ENCODE peak calls at places on chromosomes 12 and 14, in nine cellular contexts. One of them, this sample, is unnamed.

GRCh38 chr12:111747333-111747732 is 19.4 kb upstream of the ALDH2 start:
- DNase-seq in pancreas: no peak
- DNase-seq in stimulated activated naive CD4-positive, alpha-beta T cell treated with Interleukin-2 at 50 U/mL for 16 hours: no peak
- DNase-seq in NCI-H1694 treated with DMSO at 0.1 percent for 48 hours: no peak
- DNase-seq in stimulated activated CD8-positive, alpha-beta memory T cell treated with anti-CD3 and anti-CD28 coated beads, Interleukin-2, amount 100 ng/mL, for 1 hour: no peak
- DNase-seq in Caki2: no peak
- DNase-seq in left ventricle myocardium inferior: no peak
- DNase-seq in tibial artery: no peak
- DNase-seq in cardiac muscle cell: no peak
- DNase-seq in this sample: no peak

GRCh38 chr14:77145975-77146740 is 4.6 kb upstream of the ZDHHC22 start:
- DNase-seq in pancreas: no peak
- DNase-seq in stimulated activated naive CD4-positive, alpha-beta T cell treated with Interleukin-2 at 50 U/mL for 16 hours: no peak
- DNase-seq in NCI-H1694 treated with DMSO at 0.1 percent for 48 hours: no peak
- DNase-seq in stimulated activated CD8-positive, alpha-beta memory T cell treated with anti-CD3 and anti-CD28 coated beads, Interleukin-2, amount 100 ng/mL, for 1 hour: no peak
- DNase-seq in Caki2: no peak
- DNase-seq in left ventricle myocardium inferior: no peak
- DNase-seq in tibial artery: no peak
- DNase-seq in cardiac muscle cell: no peak
- DNase-seq in this sample: no peak

GRCh38 chr14:24307575-24308341 is at the start of gene CIDEB:
- DNase-seq in pancreas: no peak
- DNase-seq in stimulated activated naive CD4-positive, alpha-beta T cell treated with Interleukin-2 at 50 U/mL for 16 hours: peak
- DNase-seq in NCI-H1694 treated with DMSO at 0.1 percent for 48 hours: peak
- DNase-seq in stimulated activated CD8-positive, alpha-beta memory T cell treated with anti-CD3 and anti-CD28 coated beads, Interleukin-2, amount 100 ng/mL, for 1 hour: peak
- DNase-seq in Caki2: peak
- DNase-seq in left ventricle myocardium inferior: peak
- DNase-seq in tibial artery: peak
- DNase-seq in cardiac muscle cell: peak
- DNase-seq in this sample: peak

GRCh38 chr12:107586256-107586970 is 99.2 kb upstream of the PWP1 start:
- DNase-seq in pancreas: no peak
- DNase-seq in stimulated activated naive CD4-positive, alpha-beta T cell treated with Interleukin-2 at 50 U/mL for 16 hours: no peak
- DNase-seq in NCI-H1694 treated with DMSO at 0.1 percent for 48 hours: no peak
- DNase-seq in stimulated activated CD8-positive, alpha-beta memory T cell treated with anti-CD3 and anti-CD28 coated beads, Interleukin-2, amount 100 ng/mL, for 1 hour: no peak
- DNase-seq in Caki2: no peak
- DNase-seq in left ventricle myocardium inferior: no peak
- DNase-seq in tibial artery: no peak
- DNase-seq in cardiac muscle cell: no peak
- DNase-seq in this sample: no peak

GRCh38 chr12:125755512-125755911 is 690.3 kb downstream of the AACS start:
- DNase-seq in pancreas: no peak
- DNase-seq in stimulated activated naive CD4-positive, alpha-beta T cell treated with Interleukin-2 at 50 U/mL for 16 hours: no peak
- DNase-seq in NCI-H1694 treated with DMSO at 0.1 percent for 48 hours: no peak
- DNase-seq in stimulated activated CD8-positive, alpha-beta memory T cell treated with anti-CD3 and anti-CD28 coated beads, Interleukin-2, amount 100 ng/mL, for 1 hour: no peak
- DNase-seq in Caki2: no peak
- DNase-seq in left ventricle myocardium inferior: no peak
- DNase-seq in tibial artery: no peak
- DNase-seq in cardiac muscle cell: no peak
- DNase-seq in this sample: no peak

GRCh38 chr12:67647547-67648305 is 819 bp upstream of the DYRK2 start:
- DNase-seq in pancreas: peak
- DNase-seq in stimulated activated naive CD4-positive, alpha-beta T cell treated with Interleukin-2 at 50 U/mL for 16 hours: no peak
- DNase-seq in NCI-H1694 treated with DMSO at 0.1 percent for 48 hours: peak
- DNase-seq in stimulated activated CD8-positive, alpha-beta memory T cell treated with anti-CD3 and anti-CD28 coated beads, Interleukin-2, amount 100 ng/mL, for 1 hour: no peak
- DNase-seq in Caki2: peak
- DNase-seq in left ventricle myocardium inferior: peak
- DNase-seq in tibial artery: peak
- DNase-seq in cardiac muscle cell: peak
- DNase-seq in this sample: peak

GRCh38 chr12:75585309-75585708 is 73.9 kb upstream of the KRR1 start:
- DNase-seq in pancreas: no peak
- DNase-seq in stimulated activated naive CD4-positive, alpha-beta T cell treated with Interleukin-2 at 50 U/mL for 16 hours: no peak
- DNase-seq in NCI-H1694 treated with DMSO at 0.1 percent for 48 hours: no peak
- DNase-seq in stimulated activated CD8-positive, alpha-beta memory T cell treated with anti-CD3 and anti-CD28 coated beads, Interleukin-2, amount 100 ng/mL, for 1 hour: no peak
- DNase-seq in Caki2: peak
- DNase-seq in left ventricle myocardium inferior: no peak
- DNase-seq in tibial artery: no peak
- DNase-seq in cardiac muscle cell: peak
- DNase-seq in this sample: no peak

GRCh38 chr12:3313066-3313465 is 177.9 kb upstream of the PRMT8 start:
- DNase-seq in pancreas: no peak
- DNase-seq in stimulated activated naive CD4-positive, alpha-beta T cell treated with Interleukin-2 at 50 U/mL for 16 hours: no peak
- DNase-seq in NCI-H1694 treated with DMSO at 0.1 percent for 48 hours: no peak
- DNase-seq in stimulated activated CD8-positive, alpha-beta memory T cell treated with anti-CD3 and anti-CD28 coated beads, Interleukin-2, amount 100 ng/mL, for 1 hour: no peak
- DNase-seq in Caki2: peak
- DNase-seq in left ventricle myocardium inferior: no peak
- DNase-seq in tibial artery: no peak
- DNase-seq in cardiac muscle cell: no peak
- DNase-seq in this sample: no peak

GRCh38 chr12:58917699-58918334 is 2.5 kb downstream of the LRIG3 start:
- DNase-seq in pancreas: no peak
- DNase-seq in stimulated activated naive CD4-positive, alpha-beta T cell treated with Interleukin-2 at 50 U/mL for 16 hours: no peak
- DNase-seq in NCI-H1694 treated with DMSO at 0.1 percent for 48 hours: no peak
- DNase-seq in stimulated activated CD8-positive, alpha-beta memory T cell treated with anti-CD3 and anti-CD28 coated beads, Interleukin-2, amount 100 ng/mL, for 1 hour: no peak
- DNase-seq in Caki2: peak
- DNase-seq in left ventricle myocardium inferior: no peak
- DNase-seq in tibial artery: no peak
- DNase-seq in cardiac muscle cell: no peak
- DNase-seq in this sample: no peak

GRCh38 chr14:98133806-98134205 is 1138.2 kb downstream of the BCL11B start:
- DNase-seq in pancreas: no peak
- DNase-seq in stimulated activated naive CD4-positive, alpha-beta T cell treated with Interleukin-2 at 50 U/mL for 16 hours: no peak
- DNase-seq in NCI-H1694 treated with DMSO at 0.1 percent for 48 hours: no peak
- DNase-seq in stimulated activated CD8-positive, alpha-beta memory T cell treated with anti-CD3 and anti-CD28 coated beads, Interleukin-2, amount 100 ng/mL, for 1 hour: no peak
- DNase-seq in Caki2: no peak
- DNase-seq in left ventricle myocardium inferior: no peak
- DNase-seq in tibial artery: no peak
- DNase-seq in cardiac muscle cell: no peak
- DNase-seq in this sample: no peak

GRCh38 chr12:57898308-57898970 is 42.9 kb upstream of the ATP23 start:
- DNase-seq in pancreas: no peak
- DNase-seq in stimulated activated naive CD4-positive, alpha-beta T cell treated with Interleukin-2 at 50 U/mL for 16 hours: no peak
- DNase-seq in NCI-H1694 treated with DMSO at 0.1 percent for 48 hours: peak
- DNase-seq in stimulated activated CD8-positive, alpha-beta memory T cell treated with anti-CD3 and anti-CD28 coated beads, Interleukin-2, amount 100 ng/mL, for 1 hour: no peak
- DNase-seq in Caki2: no peak
- DNase-seq in left ventricle myocardium inferior: no peak
- DNase-seq in tibial artery: no peak
- DNase-seq in cardiac muscle cell: no peak
- DNase-seq in this sample: no peak